ENCODE peak calls at places on chromosomes 7 and 10, in seven cellular contexts. One of them, this sample, is unnamed.

GRCh38 chr7:145265180-145265579 is 429.3 kb upstream of the TPK1 start:
- DNase-seq in NB4: no peak
- DNase-seq in astrocyte of the cerebellum: no peak
- DNase-seq in kidney: no peak
- DNase-seq in CD8-positive, alpha-beta T cell: no peak
- DNase-seq in Caco-2: no peak
- DNase-seq in uterus: no peak
- DNase-seq in this sample: no peak

GRCh38 chr10:28954211-28954610 is 276.9 kb downstream of the BAMBI start:
- DNase-seq in NB4: no peak
- DNase-seq in CD8-positive, alpha-beta T cell: no peak
- DNase-seq in uterus: no peak
- DNase-seq in kidney: no peak
- DNase-seq in Caco-2: no peak
- DNase-seq in astrocyte of the cerebellum: no peak
- DNase-seq in this sample: no peak

GRCh38 chr7:47400741-47401206 is 181.1 kb downstream of the TNS3 start:
- DNase-seq in NB4: no peak
- DNase-seq in kidney: no peak
- DNase-seq in Caco-2: no peak
- DNase-seq in CD8-positive, alpha-beta T cell: no peak
- DNase-seq in uterus: peak; percentile 12
- DNase-seq in astrocyte of the cerebellum: no peak
- DNase-seq in this sample: no peak

GRCh38 chr7:142104550-142105527 is 6.7 kb upstream of the MGAM2 start:
- DNase-seq in kidney: no peak
- DNase-seq in NB4: peak; percentile 98
- DNase-seq in astrocyte of the cerebellum: no peak
- DNase-seq in Caco-2: peak; percentile 73
- DNase-seq in CD8-positive, alpha-beta T cell: no peak
- DNase-seq in uterus: no peak
- DNase-seq in this sample: no peak

GRCh38 chr10:70626056-70626455 is 23.5 kb upstream of the PRF1 start:
- DNase-seq in astrocyte of the cerebellum: no peak
- DNase-seq in uterus: no peak
- DNase-seq in Caco-2: no peak
- DNase-seq in kidney: no peak
- DNase-seq in CD8-positive, alpha-beta T cell: no peak
- DNase-seq in NB4: no peak
- DNase-seq in this sample: no peak

GRCh38 chr10:1809139-1809755 is 71.9 kb upstream of the ADARB2 start:
- DNase-seq in CD8-positive, alpha-beta T cell: no peak
- DNase-seq in astrocyte of the cerebellum: no peak
- DNase-seq in NB4: no peak
- DNase-seq in uterus: no peak
- DNase-seq in kidney: no peak
- DNase-seq in Caco-2: no peak
- DNase-seq in this sample: no peak

GRCh38 chr10:57992321-57993077 is 275.2 kb downstream of the IPMK start:
- DNase-seq in NB4: no peak
- DNase-seq in kidney: no peak
- DNase-seq in astrocyte of the cerebellum: peak; percentile 31
- DNase-seq in uterus: no peak
- DNase-seq in Caco-2: no peak
- DNase-seq in CD8-positive, alpha-beta T cell: no peak
- DNase-seq in this sample: peak; percentile 37

GRCh38 chr10:132948351-132948750 is 6.0 kb upstream of the CFAP46 start:
- DNase-seq in astrocyte of the cerebellum: no peak
- DNase-seq in NB4: no peak
- DNase-seq in CD8-positive, alpha-beta T cell: no peak
- DNase-seq in kidney: no peak
- DNase-seq in Caco-2: no peak
- DNase-seq in uterus: no peak
- DNase-seq in this sample: no peak

GRCh38 chr10:130190065-130190736 is 54.0 kb downstream of the GLRX3 start:
- DNase-seq in kidney: peak; percentile 95
- DNase-seq in uterus: peak; percentile 88
- DNase-seq in CD8-positive, alpha-beta T cell: peak; percentile 89
- DNase-seq in NB4: peak; percentile 80
- DNase-seq in Caco-2: peak; percentile 94
- DNase-seq in astrocyte of the cerebellum: peak; percentile 65
- DNase-seq in this sample: peak; percentile 87

GRCh38 chr10:73591935-73592699 is 975 bp upstream of the USP54 start:
- DNase-seq in astrocyte of the cerebellum: no peak
- DNase-seq in uterus: peak; percentile 43
- DNase-seq in NB4: peak; percentile 61
- DNase-seq in kidney: peak; percentile 73
- DNase-seq in Caco-2: peak; percentile 86
- DNase-seq in CD8-positive, alpha-beta T cell: no peak
- DNase-seq in this sample: peak; percentile 64

GRCh38 chr10:108598831-108599230 is 1324.5 kb downstream of the XPNPEP1 start:
- DNase-seq in astrocyte of the cerebellum: no peak
- DNase-seq in Caco-2: peak; percentile 74
- DNase-seq in CD8-positive, alpha-beta T cell: no peak
- DNase-seq in NB4: no peak
- DNase-seq in kidney: no peak
- DNase-seq in uterus: no peak
- DNase-seq in this sample: no peak

GRCh38 chr10:55474258-55474657 is 673.2 kb upstream of the PCDH15 start:
- DNase-seq in astrocyte of the cerebellum: no peak
- DNase-seq in CD8-positive, alpha-beta T cell: no peak
- DNase-seq in Caco-2: no peak
- DNase-seq in NB4: no peak
- DNase-seq in uterus: no peak
- DNase-seq in kidney: no peak
- DNase-seq in this sample: no peak

GRCh38 chr10:78173360-78174020 is 139.8 kb downstream of the RPS24 start:
- DNase-seq in astrocyte of the cerebellum: no peak
- DNase-seq in uterus: no peak
- DNase-seq in Caco-2: no peak
- DNase-seq in kidney: no peak
- DNase-seq in CD8-positive, alpha-beta T cell: no peak
- DNase-seq in NB4: no peak
- DNase-seq in this sample: no peak

GRCh38 chr10:20299037-20299557 is 482.9 kb downstream of the PLXDC2 start:
- DNase-seq in kidney: no peak
- DNase-seq in Caco-2: no peak
- DNase-seq in CD8-positive, alpha-beta T cell: no peak
- DNase-seq in astrocyte of the cerebellum: peak; percentile 13
- DNase-seq in NB4: no peak
- DNase-seq in uterus: no peak
- DNase-seq in this sample: no peak

GRCh38 chr7:28868700-28869099 is 89.4 kb downstream of the TRIL start:
- DNase-seq in NB4: no peak
- DNase-seq in uterus: no peak
- DNase-seq in astrocyte of the cerebellum: no peak
- DNase-seq in kidney: no peak
- DNase-seq in Caco-2: no peak
- DNase-seq in CD8-positive, alpha-beta T cell: no peak
- DNase-seq in this sample: no peak

GRCh38 chr10:70672165-70672992 is at the start of gene ADAMTS14:
- DNase-seq in uterus: no peak
- DNase-seq in Caco-2: peak; percentile 45
- DNase-seq in CD8-positive, alpha-beta T cell: no peak
- DNase-seq in kidney: no peak
- DNase-seq in astrocyte of the cerebellum: no peak
- DNase-seq in NB4: peak; percentile 76
- DNase-seq in this sample: peak; percentile 71

GRCh38 chr10:46091080-46091833 is 45.2 kb upstream of the MSMB start:
- DNase-seq in astrocyte of the cerebellum: no peak
- DNase-seq in Caco-2: no peak
- DNase-seq in kidney: no peak
- DNase-seq in uterus: no peak
- DNase-seq in NB4: peak; percentile 61
- DNase-seq in CD8-positive, alpha-beta T cell: no peak
- DNase-seq in this sample: no peak

GRCh38 chr10:80870282-80870681 is 332.6 kb downstream of the SH2D4B start:
- DNase-seq in astrocyte of the cerebellum: no peak
- DNase-seq in NB4: no peak
- DNase-seq in kidney: no peak
- DNase-seq in uterus: no peak
- DNase-seq in Caco-2: no peak
- DNase-seq in CD8-positive, alpha-beta T cell: no peak
- DNase-seq in this sample: no peak

GRCh38 chr7:74032191-74032490 is 4.2 kb downstream of the ELN start:
- DNase-seq in Caco-2: no peak
- DNase-seq in kidney: peak; percentile 74
- DNase-seq in CD8-positive, alpha-beta T cell: no peak
- DNase-seq in NB4: no peak
- DNase-seq in uterus: peak; percentile 76
- DNase-seq in astrocyte of the cerebellum: peak; percentile 83
- DNase-seq in this sample: peak; percentile 82

GRCh38 chr10:129031233-129032150 is 435.5 kb upstream of the MGMT start:
- DNase-seq in CD8-positive, alpha-beta T cell: peak; percentile 61
- DNase-seq in kidney: peak; percentile 82
- DNase-seq in NB4: peak; percentile 70
- DNase-seq in uterus: peak; percentile 65
- DNase-seq in Caco-2: peak; percentile 74
- DNase-seq in astrocyte of the cerebellum: peak; percentile 4
- DNase-seq in this sample: peak; percentile 5

GRCh38 chr10:63237396-63237795 is 104.3 kb downstream of the NRBF2 start:
- DNase-seq in uterus: no peak
- DNase-seq in astrocyte of the cerebellum: no peak
- DNase-seq in Caco-2: peak; percentile 32
- DNase-seq in NB4: no peak
- DNase-seq in kidney: no peak
- DNase-seq in CD8-positive, alpha-beta T cell: no peak
- DNase-seq in this sample: no peak

GRCh38 chr10:63240807-63241206 is 107.7 kb downstream of the NRBF2 start:
- DNase-seq in astrocyte of the cerebellum: no peak
- DNase-seq in uterus: no peak
- DNase-seq in Caco-2: no peak
- DNase-seq in NB4: no peak
- DNase-seq in kidney: no peak
- DNase-seq in CD8-positive, alpha-beta T cell: no peak
- DNase-seq in this sample: peak; percentile 25

GRCh38 chr10:63241898-63242297 is 108.8 kb downstream of the NRBF2 start:
- DNase-seq in CD8-positive, alpha-beta T cell: no peak
- DNase-seq in Caco-2: no peak
- DNase-seq in astrocyte of the cerebellum: no peak
- DNase-seq in NB4: peak; percentile 55
- DNase-seq in uterus: no peak
- DNase-seq in kidney: no peak
- DNase-seq in this sample: no peak

DNA sequence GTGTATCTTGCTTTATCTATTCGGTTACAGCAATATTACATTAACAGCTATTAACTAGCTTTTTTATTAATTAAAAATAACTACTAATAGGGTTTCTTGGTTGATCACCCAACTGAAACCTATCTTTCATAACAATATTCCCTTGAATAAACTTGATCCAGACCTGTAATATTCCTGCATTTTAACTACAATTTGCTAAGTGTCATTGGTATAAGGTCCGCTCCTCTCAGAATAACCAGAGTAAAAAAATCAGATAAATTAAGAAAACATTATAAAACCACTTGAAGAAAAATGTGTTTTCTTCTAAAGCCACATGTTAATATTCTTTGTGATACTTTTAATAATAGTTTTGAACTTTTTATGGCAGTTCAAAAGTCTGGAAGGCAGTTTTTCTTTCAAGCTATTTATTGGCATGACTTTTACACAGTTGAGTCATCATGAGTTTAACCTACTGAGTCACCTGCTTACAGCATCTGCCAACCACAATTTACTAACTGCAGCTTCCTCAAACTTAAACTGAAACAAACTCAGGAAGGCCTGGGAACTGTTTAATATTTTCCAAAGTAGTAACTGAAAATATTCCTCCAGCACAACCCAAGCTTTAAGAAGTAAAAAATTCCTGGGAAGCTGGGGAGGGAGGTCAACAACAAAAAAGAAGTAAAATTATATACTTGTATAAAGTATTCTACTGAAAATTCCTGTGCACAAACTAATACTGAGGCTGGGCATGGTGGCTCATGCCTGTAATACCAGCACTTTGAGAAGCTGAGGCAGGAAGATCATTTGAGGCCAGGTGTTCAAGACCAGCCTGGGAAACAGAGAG is 103.2 kb downstream of the NRBF2 start:
- DNase-seq in astrocyte of the cerebellum: peak; percentile 84
- DNase-seq in uterus: no peak
- DNase-seq in kidney: no peak
- DNase-seq in NB4: peak; percentile 90
- DNase-seq in Caco-2: peak; percentile 39
- DNase-seq in CD8-positive, alpha-beta T cell: no peak
- DNase-seq in this sample: peak; percentile 94
- TF ChIP-seq CTCF in astrocyte of the cerebellum: no peak
- TF ChIP-seq CTCF in uterus: no peak
- TF ChIP-seq CTCF in kidney: no peak
- TF ChIP-seq CTCF in NB4: no peak
- TF ChIP-seq CTCF in Caco-2: no peak
- TF ChIP-seq CTCF in CD8-positive, alpha-beta T cell: no peak
- TF ChIP-seq CTCF in this sample: no peak

DNA sequence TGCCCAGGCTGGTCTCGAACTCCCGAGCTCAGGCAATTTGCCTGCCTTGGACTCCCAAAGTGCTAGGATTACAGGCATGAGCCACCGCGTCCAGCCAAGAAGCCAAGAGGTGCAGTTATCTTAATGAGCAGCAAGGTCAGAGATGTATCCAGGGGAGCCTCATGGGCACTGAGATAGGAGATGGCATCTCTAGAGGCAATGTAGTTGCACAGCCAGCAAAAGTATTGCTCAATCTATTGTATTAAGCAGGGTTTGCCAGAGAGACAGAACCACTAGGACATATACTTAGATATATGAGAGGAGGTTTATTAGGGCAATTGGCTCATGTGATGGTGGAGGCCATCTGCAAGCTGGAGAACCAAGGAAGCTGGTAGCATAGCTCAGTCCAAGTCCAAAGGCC is 16.3 kb upstream of the VPS26A start:
- DNase-seq in CD8-positive, alpha-beta T cell: no peak
- DNase-seq in astrocyte of the cerebellum: no peak
- DNase-seq in Caco-2: no peak
- DNase-seq in uterus: no peak
- DNase-seq in NB4: peak; percentile 68
- DNase-seq in kidney: no peak
- DNase-seq in this sample: no peak
- TF ChIP-seq CTCF in CD8-positive, alpha-beta T cell: no peak
- TF ChIP-seq CTCF in astrocyte of the cerebellum: no peak
- TF ChIP-seq CTCF in Caco-2: no peak
- TF ChIP-seq CTCF in uterus: no peak
- TF ChIP-seq CTCF in NB4: no peak
- TF ChIP-seq CTCF in kidney: no peak
- TF ChIP-seq CTCF in this sample: no peak

GRCh38 chr7:158355456-158356065 is 232.1 kb downstream of the PTPRN2 start:
- DNase-seq in Caco-2: peak; percentile 20
- DNase-seq in uterus: no peak
- DNase-seq in CD8-positive, alpha-beta T cell: no peak
- DNase-seq in NB4: peak; percentile 40
- DNase-seq in kidney: peak; percentile 11
- DNase-seq in astrocyte of the cerebellum: no peak
- DNase-seq in this sample: no peak
- TF ChIP-seq CTCF in Caco-2: peak; percentile 28
- TF ChIP-seq CTCF in uterus: no peak
- TF ChIP-seq CTCF in CD8-positive, alpha-beta T cell: no peak
- TF ChIP-seq CTCF in NB4: peak; percentile 60
- TF ChIP-seq CTCF in kidney: no peak
- TF ChIP-seq CTCF in astrocyte of the cerebellum: no peak
- TF ChIP-seq CTCF in this sample: no peak

DNA sequence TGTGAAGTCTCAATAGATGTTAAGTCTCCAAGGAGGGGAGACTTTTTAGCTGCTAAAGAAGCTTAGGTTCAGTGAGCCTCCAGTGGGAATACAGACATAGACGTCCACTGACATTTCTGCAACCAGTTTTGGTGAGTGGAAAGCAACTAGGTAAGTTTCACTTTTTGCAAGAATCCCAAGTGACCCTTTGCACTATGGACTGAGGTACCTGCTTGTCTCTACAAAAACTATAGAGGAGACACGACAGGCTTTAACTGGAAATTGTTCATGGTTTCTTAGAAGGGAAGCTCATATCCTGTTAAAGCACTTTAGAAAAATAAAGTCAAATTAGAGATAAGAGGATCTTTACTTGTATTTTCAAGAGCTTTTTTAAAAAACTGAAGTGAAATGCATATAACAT is 38.6 kb downstream of the GBF1 start:
- DNase-seq in Caco-2: no peak
- DNase-seq in astrocyte of the cerebellum: no peak
- DNase-seq in CD8-positive, alpha-beta T cell: no peak
- DNase-seq in NB4: no peak
- DNase-seq in uterus: no peak
- DNase-seq in kidney: no peak
- DNase-seq in this sample: no peak
- TF ChIP-seq CTCF in Caco-2: no peak
- TF ChIP-seq CTCF in astrocyte of the cerebellum: no peak
- TF ChIP-seq CTCF in CD8-positive, alpha-beta T cell: no peak
- TF ChIP-seq CTCF in NB4: no peak
- TF ChIP-seq CTCF in uterus: no peak
- TF ChIP-seq CTCF in kidney: no peak
- TF ChIP-seq CTCF in this sample: no peak

This sample was measured in astrocyte of the spinal cord.